ENCODE peak calls at places on chromosomes 16 and 17, in nine cellular contexts. W, Y, O, P, B, R, T, K and D are unnamed samples.

GRCh38 chr16:12754824-12755543 is 48.7 kb downstream of the CPPED1 start:
- DNase-seq in R (no peak), K (no peak), Y (no peak), B (peak), O (no peak), W (no peak), T (no peak), P (no peak), D (no peak)

GRCh38 chr16:85347213-85347591 is 234.9 kb upstream of the CIBAR2 start:
- DNase-seq in Y (no peak), T (no peak), W (no peak), P (no peak), K (no peak), R (no peak), O (peak), B (no peak), D (no peak)

GRCh38 chr17:76528528-76529223 is 8.8 kb downstream of the CYGB start:
- DNase-seq in P (peak), O (no peak), K (no peak), Y (no peak), T (no peak), W (no peak), B (peak), R (no peak), D (no peak)

GRCh38 chr17:30530346-30531025 is 53.3 kb downstream of the GOSR1 start:
- DNase-seq in P (no peak), Y (peak), K (no peak), T (no peak), W (no peak), R (no peak), B (peak), O (peak), D (no peak)

GRCh38 chr16:72371307-72372081 is 199.5 kb upstream of the PMFBP1 start:
- DNase-seq in T (no peak), K (no peak), P (no peak), W (peak), R (no peak), O (peak), B (peak), Y (peak), D (no peak)

GRCh38 chr17:51487947-51488346 is 227.6 kb downstream of the UTP18 start:
- DNase-seq in O (peak), R (no peak), P (no peak), T (peak), K (no peak), W (no peak), Y (peak), B (no peak), D (peak)

GRCh38 chr17:72560303-72561247 is 439.8 kb downstream of the SOX9 start:
- DNase-seq in T (peak), W (peak), R (peak), O (peak), K (peak), Y (peak), B (peak), P (no peak), D (peak)

GRCh38 chr16:23026777-23027362 is 122.4 kb downstream of the USP31 start:
- DNase-seq in B (peak), K (no peak), T (peak), W (peak), O (peak), Y (peak), P (no peak), R (no peak), D (no peak)

GRCh38 chr16:88130681-88131080 is 179.4 kb downstream of the BANP start:
- DNase-seq in P (no peak), B (no peak), T (no peak), W (no peak), O (no peak), Y (no peak), R (no peak), K (no peak), D (no peak)

GRCh38 chr16:68843482-68844210 is at the start of gene TANGO6:
- DNase-seq in P (peak), B (peak), O (peak), W (peak), T (peak), Y (peak), R (peak), K (peak), D (peak)

GRCh38 chr16:57325458-57325857 is 33.1 kb upstream of the CCL22 start:
- DNase-seq in B (no peak), W (no peak), P (no peak), Y (peak), T (no peak), R (no peak), O (no peak), K (no peak), D (no peak)

GRCh38 chr17:13346081-13346533 is 255.6 kb downstream of the HS3ST3A1 start:
- DNase-seq in W (no peak), B (peak), T (no peak), K (no peak), O (peak), Y (peak), R (no peak), P (no peak), D (no peak)

GRCh38 chr16:67530013-67530939 is 1.6 kb downstream of the RIPOR1 start:
- DNase-seq in T (peak), R (no peak), W (no peak), B (peak), Y (peak), O (no peak), K (peak), P (peak), D (no peak)

GRCh38 chr17:81228420-81228819 is 5.7 kb upstream of the CEP131 start:
- DNase-seq in O (no peak), P (no peak), R (no peak), Y (no peak), B (no peak), W (no peak), K (no peak), T (no peak), D (no peak)

GRCh38 chr17:19284005-19284959 is 47.1 kb downstream of the EPN2 start:
- DNase-seq in K (no peak), Y (peak), O (no peak), W (no peak), B (no peak), R (no peak), T (no peak), P (no peak), D (no peak)

GRCh38 chr17:6677158-6677831 is 25.7 kb downstream of the C17orf100 start:
- DNase-seq in T (peak), O (no peak), K (no peak), P (no peak), B (peak), W (no peak), R (no peak), Y (peak), D (peak)

GRCh38 chr17:81719410-81720266 is 7.6 kb downstream of the SLC25A10 start:
- DNase-seq in B (no peak), P (no peak), W (no peak), O (no peak), K (peak), R (no peak), Y (no peak), T (no peak), D (no peak)

GRCh38 chr17:41464682-41465081 is 2.5 kb downstream of the KRT32 start:
- DNase-seq in T (no peak), Y (peak), P (peak), K (no peak), W (no peak), B (peak), R (no peak), O (peak), D (no peak)

GRCh38 chr17:83053779-83054451 is 25.5 kb upstream of the METRNL start:
- DNase-seq in O (no peak), P (no peak), Y (no peak), B (no peak), W (no peak), T (peak), K (peak), R (no peak), D (peak)

GRCh38 chr17:50157891-50158290 is 7.4 kb upstream of the PPP1R9B start:
- DNase-seq in T (peak), P (no peak), O (no peak), Y (no peak), W (no peak), R (no peak), K (no peak), B (no peak), D (no peak)

GRCh38 chr17:32671891-32672290 is 185.1 kb downstream of the CDK5R1 start:
- DNase-seq in T (no peak), W (no peak), P (peak), B (no peak), R (no peak), Y (no peak), K (no peak), O (no peak), D (no peak)

GRCh38 chr16:30728904-30729672 is 19.1 kb upstream of the PHKG2 start:
- DNase-seq in O (no peak), P (no peak), R (no peak), T (no peak), B (no peak), Y (no peak), K (no peak), W (no peak), D (no peak)

GRCh38 chr17:66520986-66521385 is 218.6 kb downstream of the PRKCA start:
- DNase-seq in K (no peak), O (no peak), Y (no peak), W (no peak), B (no peak), P (no peak), T (no peak), R (no peak), D (no peak)

GRCh38 chr16:11675561-11676511 is 7.6 kb downstream of the SNN start:
- DNase-seq in P (peak), B (no peak), W (no peak), K (no peak), Y (peak), O (peak), T (no peak), R (no peak), D (peak)

GRCh38 chr16:19135896-19136438 is 22.2 kb downstream of the ITPRIPL2 start:
- DNase-seq in O (peak), P (peak), Y (no peak), R (no peak), B (no peak), W (no peak), T (no peak), K (no peak), D (no peak)

GRCh38 chr17:61314368-61315078 is 85.1 kb upstream of the TBX2 start:
- DNase-seq in B (peak), O (peak), Y (no peak), P (peak), W (no peak), T (no peak), K (no peak), R (no peak), D (no peak)

GRCh38 chr17:18877104-18877503 is 19.2 kb downstream of the PRPSAP2 start:
- DNase-seq in W (no peak), O (peak), Y (peak), P (no peak), R (no peak), B (peak), K (no peak), T (no peak), D (no peak)

GRCh38 chr16:57920215-57920890 is 50.6 kb downstream of the CNGB1 start:
- DNase-seq in O (peak), Y (no peak), P (no peak), W (no peak), R (no peak), K (no peak), T (no peak), B (no peak), D (no peak)

GRCh38 chr17:18240449-18240848 is 15.0 kb downstream of the LLGL1 start:
- DNase-seq in P (no peak), W (no peak), K (no peak), T (no peak), O (no peak), B (no peak), Y (no peak), R (no peak), D (no peak)

GRCh38 chr17:48613862-48614694 is 1.0 kb downstream of the HOXB8 start:
- DNase-seq in K (no peak), T (peak), P (no peak), O (no peak), R (no peak), W (no peak), Y (no peak), B (no peak), D (peak)

GRCh38 chr16:76941091-76941490 is 249.9 kb upstream of the MON1B start:
- DNase-seq in P (no peak), R (no peak), Y (no peak), B (peak), W (no peak), K (no peak), T (no peak), O (no peak), D (no peak)

GRCh38 chr17:76951375-76951905 is 83.2 kb downstream of the MGAT5B start:
- DNase-seq in B (no peak), R (no peak), W (no peak), P (no peak), K (no peak), O (no peak), Y (no peak), T (no peak), D (no peak)

GRCh38 chr17:67891481-67892119 is 66.3 kb downstream of the BPTF start:
- DNase-seq in R (no peak), T (no peak), K (no peak), P (no peak), W (no peak), B (peak), Y (peak), O (peak), D (no peak)

GRCh38 chr17:74113952-74114351 is 89.5 kb upstream of the RPL38 start:
- DNase-seq in T (no peak), Y (no peak), P (no peak), O (no peak), W (no peak), B (no peak), K (peak), R (no peak), D (no peak)

GRCh38 chr16:67356372-67356771 is 29.8 kb downstream of the LRRC36 start:
- DNase-seq in K (no peak), T (no peak), Y (no peak), O (no peak), R (no peak), P (no peak), W (no peak), B (no peak), D (no peak)

GRCh38 chr16:87653234-87653633 is 50.9 kb downstream of the JPH3 start:
- DNase-seq in R (no peak), T (no peak), B (peak), K (no peak), O (peak), W (no peak), P (no peak), Y (no peak), D (no peak)

GRCh38 chr16:67104845-67105244 is 4.9 kb upstream of the PHAF1 start:
- DNase-seq in O (peak), K (no peak), B (no peak), P (no peak), T (no peak), Y (peak), R (no peak), W (no peak), D (no peak)

GRCh38 chr16:68386628-68387027 is 61.7 kb downstream of the SMPD3 start:
- DNase-seq in P (no peak), T (no peak), R (no peak), W (no peak), Y (no peak), K (no peak), O (no peak), B (no peak), D (no peak)

GRCh38 chr17:27558341-27558740 is 72.6 kb upstream of the LGALS9 start:
- DNase-seq in R (no peak), K (no peak), W (no peak), T (no peak), B (no peak), Y (no peak), P (no peak), O (no peak), D (no peak)